ENCODE peak calls at places on chromosomes 16 and 17, in eight cellular contexts. One of them, this sample, is unnamed.

GRCh38 chr16:50304467-50305440 is 38.4 kb downstream of the ADCY7 start:
- DNase-seq in stomach: no peak
- DNase-seq in uterus: peak
- DNase-seq in AG04450: no peak
- DNase-seq in GM12865: no peak
- DNase-seq in mucosa of descending colon: no peak
- DNase-seq in H9: peak
- DNase-seq in BE2C: no peak
- DNase-seq in this sample: no peak

GRCh38 chr17:2082003-2082862 is 27.3 kb downstream of the HIC1 start:
- DNase-seq in stomach: no peak
- DNase-seq in uterus: no peak
- DNase-seq in AG04450: no peak
- DNase-seq in GM12865: no peak
- DNase-seq in mucosa of descending colon: no peak
- DNase-seq in H9: no peak
- DNase-seq in BE2C: peak
- DNase-seq in this sample: no peak

GRCh38 chr16:27040671-27041070 is 26.1 kb upstream of the C16orf82 start:
- DNase-seq in stomach: no peak
- DNase-seq in uterus: no peak
- DNase-seq in AG04450: no peak
- DNase-seq in GM12865: no peak
- DNase-seq in mucosa of descending colon: no peak
- DNase-seq in H9: no peak
- DNase-seq in BE2C: no peak
- DNase-seq in this sample: no peak

GRCh38 chr17:31830971-31831755 is 27.9 kb downstream of the COPRS start:
- DNase-seq in stomach: no peak
- DNase-seq in uterus: no peak
- DNase-seq in AG04450: no peak
- DNase-seq in GM12865: no peak
- DNase-seq in mucosa of descending colon: no peak
- DNase-seq in H9: no peak
- DNase-seq in BE2C: no peak
- DNase-seq in this sample: no peak

GRCh38 chr17:65365209-65365608 is 196.2 kb downstream of the AXIN2 start:
- DNase-seq in stomach: no peak
- DNase-seq in uterus: no peak
- DNase-seq in AG04450: no peak
- DNase-seq in GM12865: no peak
- DNase-seq in mucosa of descending colon: no peak
- DNase-seq in H9: no peak
- DNase-seq in BE2C: no peak
- DNase-seq in this sample: no peak

GRCh38 chr17:20230924-20231323 is 221.8 kb downstream of the SPECC1 start:
- DNase-seq in stomach: no peak
- DNase-seq in uterus: no peak
- DNase-seq in AG04450: no peak
- DNase-seq in GM12865: no peak
- DNase-seq in mucosa of descending colon: no peak
- DNase-seq in H9: no peak
- DNase-seq in BE2C: no peak
- DNase-seq in this sample: no peak

GRCh38 chr17:59425085-59425901 is 93.8 kb downstream of the YPEL2 start:
- DNase-seq in stomach: no peak
- DNase-seq in uterus: peak
- DNase-seq in AG04450: no peak
- DNase-seq in GM12865: no peak
- DNase-seq in mucosa of descending colon: no peak
- DNase-seq in H9: no peak
- DNase-seq in BE2C: peak
- DNase-seq in this sample: no peak

GRCh38 chr16:67248401-67249177 is at the start of gene SLC9A5:
- DNase-seq in stomach: no peak
- DNase-seq in uterus: no peak
- DNase-seq in AG04450: no peak
- DNase-seq in GM12865: peak
- DNase-seq in mucosa of descending colon: no peak
- DNase-seq in H9: peak
- DNase-seq in BE2C: peak
- DNase-seq in this sample: no peak

GRCh38 chr16:56700195-56700594 is 17.9 kb downstream of the MT1X start:
- DNase-seq in stomach: no peak
- DNase-seq in uterus: no peak
- DNase-seq in AG04450: no peak
- DNase-seq in GM12865: no peak
- DNase-seq in mucosa of descending colon: no peak
- DNase-seq in H9: no peak
- DNase-seq in BE2C: no peak
- DNase-seq in this sample: no peak

GRCh38 chr17:71472809-71473789 is 647.7 kb upstream of the SOX9 start:
- DNase-seq in stomach: no peak
- DNase-seq in uterus: no peak
- DNase-seq in AG04450: peak
- DNase-seq in GM12865: peak
- DNase-seq in mucosa of descending colon: peak
- DNase-seq in H9: peak
- DNase-seq in BE2C: peak
- DNase-seq in this sample: peak

GRCh38 chr16:85460252-85460982 is 152.7 kb upstream of the GSE1 start:
- DNase-seq in stomach: no peak
- DNase-seq in uterus: no peak
- DNase-seq in AG04450: no peak
- DNase-seq in GM12865: no peak
- DNase-seq in mucosa of descending colon: peak
- DNase-seq in H9: no peak
- DNase-seq in BE2C: peak
- DNase-seq in this sample: no peak

GRCh38 chr16:74034862-74035261 is 261.8 kb upstream of the PSMD7 start:
- DNase-seq in stomach: no peak
- DNase-seq in uterus: no peak
- DNase-seq in AG04450: no peak
- DNase-seq in GM12865: peak
- DNase-seq in mucosa of descending colon: peak
- DNase-seq in H9: no peak
- DNase-seq in BE2C: peak
- DNase-seq in this sample: peak

GRCh38 chr16:17283022-17283421 is 187.7 kb downstream of the XYLT1 start:
- DNase-seq in stomach: no peak
- DNase-seq in uterus: no peak
- DNase-seq in AG04450: no peak
- DNase-seq in GM12865: no peak
- DNase-seq in mucosa of descending colon: no peak
- DNase-seq in H9: no peak
- DNase-seq in BE2C: no peak
- DNase-seq in this sample: no peak

GRCh38 chr17:14525551-14526455 is 224.9 kb downstream of the HS3ST3B1 start:
- DNase-seq in stomach: no peak
- DNase-seq in uterus: no peak
- DNase-seq in AG04450: no peak
- DNase-seq in GM12865: no peak
- DNase-seq in mucosa of descending colon: no peak
- DNase-seq in H9: peak
- DNase-seq in BE2C: no peak
- DNase-seq in this sample: no peak

GRCh38 chr16:4306439-4307214 is 9.2 kb upstream of the GLIS2 start:
- DNase-seq in stomach: no peak
- DNase-seq in uterus: no peak
- DNase-seq in AG04450: no peak
- DNase-seq in GM12865: peak
- DNase-seq in mucosa of descending colon: no peak
- DNase-seq in H9: peak
- DNase-seq in BE2C: peak
- DNase-seq in this sample: no peak

GRCh38 chr17:63780928-63781327 is 7.0 kb downstream of the DDX42 start:
- DNase-seq in stomach: no peak
- DNase-seq in uterus: no peak
- DNase-seq in AG04450: no peak
- DNase-seq in GM12865: no peak
- DNase-seq in mucosa of descending colon: no peak
- DNase-seq in H9: no peak
- DNase-seq in BE2C: no peak
- DNase-seq in this sample: no peak

GRCh38 chr17:28715217-28715616 is 2.5 kb downstream of the RAB34 start:
- DNase-seq in stomach: no peak
- DNase-seq in uterus: no peak
- DNase-seq in AG04450: no peak
- DNase-seq in GM12865: no peak
- DNase-seq in mucosa of descending colon: no peak
- DNase-seq in H9: no peak
- DNase-seq in BE2C: no peak
- DNase-seq in this sample: no peak

GRCh38 chr17:28716740-28717577 is 709 bp downstream of the RAB34 start:
- DNase-seq in stomach: no peak
- DNase-seq in uterus: no peak
- DNase-seq in AG04450: no peak
- DNase-seq in GM12865: no peak
- DNase-seq in mucosa of descending colon: no peak
- DNase-seq in H9: peak
- DNase-seq in BE2C: no peak
- DNase-seq in this sample: no peak

GRCh38 chr17:28718990-28719433 is 773 bp upstream of the RPL23A start:
- DNase-seq in stomach: no peak
- DNase-seq in uterus: no peak
- DNase-seq in AG04450: no peak
- DNase-seq in GM12865: no peak
- DNase-seq in mucosa of descending colon: no peak
- DNase-seq in H9: no peak
- DNase-seq in BE2C: no peak
- DNase-seq in this sample: no peak

GRCh38 chr17:28718317-28718672 is 627 bp upstream of the RAB34 start:
- DNase-seq in stomach: no peak
- DNase-seq in uterus: no peak
- DNase-seq in AG04450: no peak
- DNase-seq in GM12865: no peak
- DNase-seq in mucosa of descending colon: no peak
- DNase-seq in H9: no peak
- DNase-seq in BE2C: no peak
- DNase-seq in this sample: no peak

GRCh38 chr17:28717578-28718316 is at the start of gene RAB34:
- DNase-seq in stomach: peak
- DNase-seq in uterus: peak
- DNase-seq in AG04450: peak
- DNase-seq in GM12865: no peak
- DNase-seq in mucosa of descending colon: peak
- DNase-seq in H9: peak
- DNase-seq in BE2C: no peak
- DNase-seq in this sample: peak
- TF ChIP-seq CTCF in stomach: no peak
- TF ChIP-seq CTCF in uterus: peak
- TF ChIP-seq CTCF in AG04450: peak
- TF ChIP-seq CTCF in GM12865: no peak
- TF ChIP-seq CTCF in mucosa of descending colon: no peak
- TF ChIP-seq CTCF in H9: peak
- TF ChIP-seq CTCF in BE2C: no peak
- TF ChIP-seq CTCF in this sample: no peak

DNA sequence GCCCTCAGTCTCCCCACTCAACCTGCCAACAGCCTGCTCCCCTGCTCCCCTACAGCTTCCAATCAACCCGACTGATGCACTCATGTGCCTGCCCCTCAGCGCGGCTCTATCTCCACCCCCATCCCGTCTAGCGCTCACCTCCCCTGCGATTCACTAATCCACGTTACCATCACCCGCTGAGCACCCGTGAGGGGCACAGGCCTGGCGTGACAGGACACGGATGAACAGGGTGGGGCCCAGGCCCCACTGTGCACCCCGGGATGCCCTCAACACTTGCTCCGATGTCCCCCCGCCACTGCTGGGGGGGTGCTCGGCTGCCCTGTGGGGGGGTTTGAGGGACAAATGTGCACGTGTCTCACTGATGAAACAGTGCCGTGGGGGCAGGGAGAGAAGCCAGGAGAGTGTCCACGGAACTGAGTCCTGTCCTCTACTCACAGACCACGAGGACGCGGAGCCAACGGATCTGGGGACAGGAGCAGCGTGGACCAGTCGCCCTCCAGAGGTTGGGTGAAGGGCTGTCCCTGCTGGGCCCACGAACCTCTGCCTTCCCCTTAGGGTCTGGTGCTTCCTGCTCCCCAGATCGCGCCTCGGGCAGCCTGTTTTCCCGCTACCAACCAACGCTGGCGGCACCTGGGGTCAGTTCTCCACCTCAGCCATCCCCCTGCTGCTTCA is 66.7 kb downstream of the RPH3AL start:
- DNase-seq in stomach: no peak
- DNase-seq in uterus: no peak
- DNase-seq in AG04450: no peak
- DNase-seq in GM12865: no peak
- DNase-seq in mucosa of descending colon: no peak
- DNase-seq in H9: no peak
- DNase-seq in BE2C: no peak
- DNase-seq in this sample: no peak
- TF ChIP-seq CTCF in stomach: no peak
- TF ChIP-seq CTCF in uterus: no peak
- TF ChIP-seq CTCF in AG04450: no peak
- TF ChIP-seq CTCF in GM12865: no peak
- TF ChIP-seq CTCF in mucosa of descending colon: no peak
- TF ChIP-seq CTCF in H9: peak
- TF ChIP-seq CTCF in BE2C: no peak
- TF ChIP-seq CTCF in this sample: no peak

DNA sequence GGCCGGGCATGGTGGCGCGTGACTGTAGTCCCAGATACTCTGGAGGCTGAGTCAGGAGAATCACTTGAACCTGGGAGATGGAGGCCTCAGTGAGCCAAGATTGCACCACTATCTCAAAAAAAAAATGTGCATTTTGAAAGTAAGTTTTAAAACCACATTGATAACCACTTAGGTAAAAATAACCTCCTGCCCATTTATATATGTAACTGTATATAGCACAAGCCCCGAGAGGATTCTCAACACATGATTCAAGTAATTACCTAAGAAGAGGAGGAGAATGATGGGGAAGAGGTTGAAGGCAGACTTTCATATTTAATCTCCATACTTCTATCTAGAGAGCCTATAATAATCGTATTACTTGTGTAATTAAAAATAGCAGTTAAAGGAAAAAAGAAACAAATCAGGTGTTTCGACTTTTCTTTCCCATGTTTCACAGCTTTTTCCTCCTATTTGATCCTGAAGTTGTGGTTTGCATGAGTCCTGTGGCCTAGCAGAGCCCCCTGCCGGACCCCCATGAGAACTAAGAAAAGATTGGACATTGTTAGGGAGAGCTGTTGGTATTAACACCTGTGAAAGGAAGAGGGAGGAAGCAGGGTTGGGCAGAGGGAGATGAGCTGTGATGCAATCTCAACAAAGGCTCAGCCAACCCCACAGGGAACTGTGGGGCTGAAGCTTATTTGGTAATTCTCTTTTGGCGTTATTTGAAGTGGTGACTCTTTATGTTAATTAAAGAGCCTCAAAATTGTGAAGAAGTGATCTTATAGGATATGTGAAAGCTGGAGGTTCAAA is 22.1 kb downstream of the PMFBP1 start:
- DNase-seq in stomach: no peak
- DNase-seq in uterus: no peak
- DNase-seq in AG04450: no peak
- DNase-seq in GM12865: peak
- DNase-seq in mucosa of descending colon: no peak
- DNase-seq in H9: peak
- DNase-seq in BE2C: no peak
- DNase-seq in this sample: no peak
- TF ChIP-seq CTCF in stomach: no peak
- TF ChIP-seq CTCF in uterus: no peak
- TF ChIP-seq CTCF in AG04450: peak
- TF ChIP-seq CTCF in GM12865: no peak
- TF ChIP-seq CTCF in mucosa of descending colon: no peak
- TF ChIP-seq CTCF in H9: peak
- TF ChIP-seq CTCF in BE2C: peak
- TF ChIP-seq CTCF in this sample: no peak

GRCh38 chr17:27797390-27798091 is 2.8 kb downstream of the NOS2 start:
- DNase-seq in stomach: no peak
- DNase-seq in uterus: no peak
- DNase-seq in AG04450: no peak
- DNase-seq in GM12865: no peak
- DNase-seq in mucosa of descending colon: peak
- DNase-seq in H9: no peak
- DNase-seq in BE2C: no peak
- DNase-seq in this sample: no peak
- TF ChIP-seq CTCF in stomach: no peak
- TF ChIP-seq CTCF in uterus: no peak
- TF ChIP-seq CTCF in AG04450: no peak
- TF ChIP-seq CTCF in GM12865: no peak
- TF ChIP-seq CTCF in mucosa of descending colon: no peak
- TF ChIP-seq CTCF in H9: peak
- TF ChIP-seq CTCF in BE2C: no peak
- TF ChIP-seq CTCF in this sample: no peak